ENCODE peak calls at places on chromosomes 16 and 17, in five cellular contexts. U, S, P, J and M are unnamed samples.

GRCh38 chr17:48540213-48540612 is 4.7 kb downstream of the HOXB2 start:
- DNase-seq in U (peak), S (no peak), P (peak), J (no peak), M (no peak)

GRCh38 chr16:53546988-53547391 is 44.0 kb upstream of the AKTIP start:
- DNase-seq in U (peak), S (peak), P (peak), J (no peak), M (peak)

GRCh38 chr17:34307110-34307509 is 12.1 kb upstream of the CCL8 start:
- DNase-seq in U (peak), S (no peak), P (peak), J (no peak), M (no peak)

GRCh38 chr17:9729735-9730420 is 61.5 kb downstream of the DHRS7C start:
- DNase-seq in U (peak), S (peak), P (peak), J (no peak), M (no peak)

GRCh38 chr17:61414141-61414935 is 14.7 kb downstream of the TBX2 start:
- DNase-seq in U (no peak), S (no peak), P (no peak), J (peak), M (peak)

GRCh38 chr17:78973196-78973595 is 6.5 kb downstream of the LGALS3BP start:
- DNase-seq in U (no peak), S (peak), P (no peak), J (peak), M (peak)

GRCh38 chr17:82318772-82319606 is 1.6 kb upstream of the CD7 start:
- DNase-seq in U (no peak), S (no peak), P (no peak), J (no peak), M (no peak)

GRCh38 chr17:80832266-80832676 is 159.4 kb upstream of the CHMP6 start:
- DNase-seq in U (peak), S (peak), P (peak), J (no peak), M (peak)

GRCh38 chr16:29676989-29677388 is 2.0 kb upstream of the QPRT start:
- DNase-seq in U (no peak), S (no peak), P (no peak), J (no peak), M (no peak)

GRCh38 chr16:29680180-29680598 is 1.2 kb downstream of the QPRT start:
- DNase-seq in U (no peak), S (peak), P (no peak), J (no peak), M (no peak)

GRCh38 chr16:29674188-29674587 is 4.8 kb upstream of the QPRT start:
- DNase-seq in U (peak), S (no peak), P (no peak), J (no peak), M (no peak)

GRCh38 chr16:29675811-29676643 is 3.0 kb upstream of the QPRT start:
- DNase-seq in U (peak), S (peak), P (peak), J (no peak), M (peak)

DNA sequence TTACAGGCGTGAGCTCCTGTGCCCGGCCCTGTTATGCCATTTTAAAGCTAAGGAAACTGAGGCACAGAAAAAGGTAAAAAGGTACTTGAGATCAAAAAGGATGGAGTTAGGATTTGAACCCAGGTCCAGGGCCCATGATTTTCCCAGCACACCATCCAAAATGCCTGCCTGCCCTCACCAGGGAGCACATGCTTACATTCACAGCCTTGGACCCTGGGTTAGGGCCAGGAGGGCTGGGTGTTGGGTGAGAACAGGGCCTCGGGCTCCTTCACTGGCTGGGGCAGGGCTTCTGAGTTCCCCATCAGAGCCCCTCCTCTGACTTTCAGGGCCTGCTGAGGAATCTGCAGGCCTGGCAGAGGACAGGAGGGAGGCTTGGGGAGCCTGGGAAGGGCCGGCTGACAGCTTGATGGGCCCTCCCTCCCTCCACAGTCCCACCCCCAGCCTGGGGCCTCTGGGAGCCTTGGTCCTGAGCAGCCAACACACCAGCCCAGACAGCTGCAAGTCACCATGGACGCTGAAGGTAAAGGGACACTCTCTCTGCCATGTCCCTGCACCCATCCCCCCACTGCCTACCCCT is at the start of gene QPRT:
- DNase-seq in U (peak), S (peak), P (peak), J (peak), M (peak)
- H4K8ac ChIP-seq in U (peak), S (peak), P (peak), J (peak), M (no peak)

GRCh38 chr17:77481476-77482374 is 341.0 kb downstream of the SEC14L1 start:
- DNase-seq in U (no peak), S (no peak), P (no peak), J (no peak), M (no peak)
- H3K9ac ChIP-seq in U (no peak), S (no peak), P (no peak), J (no peak), M (no peak)

DNA sequence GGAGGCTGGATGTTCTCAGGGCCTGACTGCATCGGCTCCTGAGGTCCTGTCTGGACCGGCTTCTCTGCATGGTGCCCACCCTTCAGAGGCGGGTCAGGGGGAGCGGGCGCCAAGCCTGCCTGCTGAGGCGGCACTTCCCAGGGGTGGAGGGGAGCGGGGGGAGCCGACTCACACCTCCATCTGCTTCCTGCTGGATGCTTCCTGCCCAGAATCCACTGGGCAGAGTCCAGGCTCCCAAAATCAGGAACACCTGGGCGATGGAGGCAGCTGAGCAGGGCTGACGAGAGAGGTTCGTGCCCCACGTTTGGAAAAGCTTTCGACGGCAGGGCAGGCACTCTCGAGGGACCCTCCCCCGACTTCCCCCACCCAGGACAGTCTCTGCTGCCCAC is 42.2 kb downstream of the TIMM22 start:
- DNase-seq in U (no peak), S (no peak), P (no peak), J (no peak), M (no peak)
- H2BK15ac ChIP-seq in U (no peak), S (no peak), P (no peak), J (no peak), M (no peak)

DNA sequence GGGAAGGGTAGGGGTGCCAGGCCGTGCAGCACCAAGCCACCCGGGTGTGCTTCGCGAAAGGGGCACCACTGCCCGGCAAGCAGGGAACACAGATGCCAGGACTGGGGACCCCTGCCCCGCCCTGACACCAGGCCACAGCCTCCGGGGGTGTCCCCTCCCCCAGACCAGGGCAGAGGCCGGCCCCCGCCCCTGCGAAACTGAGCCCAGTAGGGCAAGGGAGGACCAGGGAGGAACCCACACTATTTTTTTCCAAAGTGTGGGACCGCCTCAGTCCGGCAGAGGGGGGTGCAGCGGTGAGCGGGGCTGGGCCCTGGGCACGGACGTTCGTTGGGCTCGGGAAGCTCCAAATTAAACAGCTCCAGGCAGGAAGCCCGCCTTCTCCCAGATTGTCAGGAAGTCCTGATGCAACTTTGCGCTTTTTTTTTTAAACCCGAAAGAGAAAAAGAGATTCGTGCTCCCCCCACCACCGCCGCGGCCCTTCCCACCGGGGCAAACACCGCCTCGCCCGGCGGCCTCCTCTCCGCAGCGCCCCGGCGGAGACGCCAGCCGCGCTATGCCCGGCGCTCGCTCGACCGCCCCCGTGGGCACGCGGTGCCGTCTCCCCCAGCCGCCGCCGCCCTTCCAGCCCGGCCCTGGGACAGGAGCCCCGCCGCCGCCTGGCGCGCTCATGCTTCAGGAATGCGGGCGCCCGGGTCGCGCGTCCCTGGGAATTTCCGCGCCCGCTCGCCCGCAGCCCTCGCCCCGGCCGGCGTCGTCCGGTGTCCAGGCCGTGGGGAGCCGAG is 755 bp downstream of the PIEZO1 start:
- DNase-seq in U (peak), S (peak), P (peak), J (peak), M (peak)
- H4K8ac ChIP-seq in U (peak), S (no peak), P (peak), J (peak), M (no peak)

GRCh38 chr17:57261084-57261461 is 4.8 kb downstream of the MSI2 start:
- DNase-seq in U (no peak), S (no peak), P (no peak), J (no peak), M (no peak)

GRCh38 chr17:57259817-57260216 is 3.5 kb downstream of the MSI2 start:
- DNase-seq in U (no peak), S (no peak), P (no peak), J (peak), M (no peak)

GRCh38 chr17:57257911-57258885 is 1.9 kb downstream of the MSI2 start:
- DNase-seq in U (no peak), S (peak), P (peak), J (peak), M (no peak)

GRCh38 chr17:57262557-57262956 is 6.2 kb downstream of the MSI2 start:
- DNase-seq in U (no peak), S (no peak), P (no peak), J (no peak), M (no peak)

DNA sequence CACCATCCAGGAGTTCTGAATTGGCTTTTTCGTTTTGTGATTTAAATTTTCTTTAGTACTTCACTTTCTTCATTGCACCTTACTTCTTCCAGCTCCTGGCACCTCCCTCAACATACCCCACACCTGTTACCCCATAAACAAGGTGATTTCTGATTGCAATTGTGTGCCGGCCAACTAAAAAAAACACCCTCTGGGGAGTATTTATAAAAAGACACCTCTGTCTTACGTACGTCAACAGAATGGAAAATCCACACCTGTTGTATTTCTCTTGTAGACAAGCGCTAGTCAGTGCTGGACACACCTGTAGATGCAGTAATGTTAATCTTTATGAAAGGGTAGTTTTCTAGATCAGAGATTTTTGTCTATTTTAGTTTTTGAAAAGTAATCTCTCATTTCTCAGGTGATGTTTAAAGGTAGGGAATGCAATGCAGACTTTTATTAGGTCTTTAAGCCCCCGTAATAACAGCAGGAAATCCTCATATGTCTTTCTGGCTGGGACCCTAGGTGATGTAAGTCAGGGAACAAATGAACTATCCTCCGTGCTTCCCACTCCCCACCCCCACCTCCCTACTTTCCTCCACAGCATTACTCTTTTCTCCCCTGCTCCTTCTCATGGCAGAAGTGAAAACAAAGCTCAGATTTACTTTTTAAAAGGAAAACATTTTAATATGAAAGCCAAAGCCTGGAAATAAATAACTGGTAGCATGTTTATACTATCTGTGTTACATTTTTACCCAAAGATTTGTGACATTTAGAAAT is 4.2 kb downstream of the MSI2 start:
- DNase-seq in U (no peak), S (no peak), P (no peak), J (peak), M (no peak)
- H3K9ac ChIP-seq in U (no peak), S (no peak), P (no peak), J (peak), M (no peak)

GRCh38 chr16:56338566-56339318 is 86.6 kb downstream of the AMFR start:
- DNase-seq in U (no peak), S (no peak), P (no peak), J (no peak), M (no peak)

GRCh38 chr16:56341656-56342397 is 83.5 kb downstream of the AMFR start:
- DNase-seq in U (no peak), S (no peak), P (no peak), J (no peak), M (no peak)

GRCh38 chr16:56339431-56340195 is 85.7 kb downstream of the AMFR start:
- DNase-seq in U (no peak), S (no peak), P (no peak), J (no peak), M (no peak)

GRCh38 chr16:56340416-56340815 is 84.9 kb downstream of the AMFR start:
- DNase-seq in U (no peak), S (no peak), P (no peak), J (no peak), M (no peak)

GRCh38 chr16:56340864-56341365 is 84.4 kb downstream of the AMFR start:
- DNase-seq in U (no peak), S (no peak), P (no peak), J (no peak), M (no peak)
- H2BK15ac ChIP-seq in U (no peak), S (no peak), P (no peak), J (no peak), M (no peak)